ENCODE peak calls at places on chromosomes 12 and 14, in five cellular contexts. U is fibroblast of the aortic adventitia, S is HFF-Myc, Q is left ventricle myocardium inferior, V is stomach. W is an unnamed sample.

GRCh38 chr14:67820428-67820881 is 876 bp downstream of the RAD51B start:
- DNase-seq in Q (no peak), U (peak; percentile 43), V (no peak), S (no peak), W (no peak)

GRCh38 chr12:106332536-106332935 is 25.0 kb upstream of the POLR3B start:
- DNase-seq in Q (no peak), V (no peak), U (no peak), S (no peak), W (no peak)

GRCh38 chr12:104521731-104522130 is 65.0 kb downstream of the CHST11 start:
- DNase-seq in U (peak; percentile 60), Q (no peak), S (no peak), V (no peak), W (no peak)

GRCh38 chr12:111288771-111289170 is 80.1 kb downstream of the PHETA1 start:
- DNase-seq in V (no peak), S (no peak), Q (no peak), U (no peak), W (no peak)

GRCh38 chr14:89013098-89013504 is 188.7 kb downstream of the TTC8 start:
- DNase-seq in Q (no peak), U (peak; percentile 27), V (peak; percentile 44), S (no peak), W (no peak)

GRCh38 chr12:107092669-107093546 is 441 bp downstream of the CRY1 start:
- DNase-seq in V (peak; percentile 44), Q (peak; percentile 46), U (peak; percentile 49), S (no peak), W (no peak)

GRCh38 chr12:75086086-75087038 is 123.3 kb downstream of the KCNC2 start:
- DNase-seq in S (peak; percentile 55), Q (no peak), U (peak; percentile 75), V (no peak), W (no peak)

GRCh38 chr14:102464846-102465341 is 44.7 kb downstream of the ANKRD9 start:
- DNase-seq in V (peak; percentile 34), S (no peak), Q (no peak), U (no peak), W (no peak)

GRCh38 chr12:58588771-58589170 is 331.5 kb downstream of the LRIG3 start:
- DNase-seq in U (peak; percentile 44), V (no peak), S (no peak), Q (no peak), W (no peak)

GRCh38 chr14:89813485-89814080 is 140.9 kb downstream of the EFCAB11 start:
- DNase-seq in Q (peak; percentile 17), S (no peak), V (no peak), U (peak; percentile 83), W (no peak)

DNA sequence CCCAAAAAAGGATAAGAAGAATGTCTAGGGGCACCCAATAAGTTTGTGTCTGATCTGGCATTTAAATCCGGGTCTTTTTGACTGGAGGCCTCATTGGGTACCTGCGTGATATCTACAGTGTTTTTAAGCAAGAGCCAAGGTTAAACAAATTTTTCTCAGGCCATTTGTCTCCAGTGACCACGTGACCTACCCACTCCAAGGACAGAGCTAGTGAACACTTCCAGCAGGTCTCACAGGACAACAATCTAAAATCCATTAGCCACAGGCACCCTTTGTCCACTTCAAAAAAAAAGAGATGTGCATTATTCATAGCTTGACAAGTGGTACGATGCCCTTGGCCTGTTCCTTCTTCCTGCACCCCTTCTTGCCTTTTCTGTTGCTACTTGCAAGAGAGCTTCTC is 109.6 kb upstream of the GSC start:
- DNase-seq in Q (no peak), U (no peak), V (no peak), S (no peak), W (no peak)
- TF ChIP-seq CTCF in Q (no peak), U (no peak), V (no peak), S (no peak), W (no peak)

GRCh38 chr14:94313991-94314655 is 9.0 kb downstream of the SERPINA6 start:
- DNase-seq in V (no peak), S (no peak), U (peak; percentile 84), Q (no peak), W (no peak)

GRCh38 chr14:94316692-94317091 is 6.4 kb downstream of the SERPINA6 start:
- DNase-seq in S (no peak), Q (no peak), V (no peak), U (no peak), W (no peak)

GRCh38 chr14:94314890-94315289 is 8.2 kb downstream of the SERPINA6 start:
- DNase-seq in Q (no peak), S (no peak), V (no peak), U (no peak), W (no peak)

GRCh38 chr14:94320243-94320642 is 2.9 kb downstream of the SERPINA6 start:
- DNase-seq in U (no peak), Q (no peak), V (no peak), S (no peak), W (no peak)

GRCh38 chr14:94317259-94317658 is 5.9 kb downstream of the SERPINA6 start:
- DNase-seq in S (no peak), U (peak; percentile 73), V (no peak), Q (peak; percentile 31), W (no peak)
- H3K4me3 ChIP-seq in S (no peak overlapping the region), U (no peak overlapping the region), V (no peak overlapping the region), Q (no peak overlapping the region), W (no peak overlapping the region)

GRCh38 chr12:108850854-108851573 is 6.4 kb downstream of the SSH1 start:
- DNase-seq in V (no peak), S (no peak), U (peak; percentile 88), Q (peak; percentile 74), W (no peak)
- TF ChIP-seq CTCF in V (no peak), S (no peak), U (peak; percentile 27), Q (peak; percentile 33), W (peak; percentile 16)

GRCh38 chr14:20194101-20194500 is 3.4 kb downstream of the OR11G2 start:
- DNase-seq in Q (no peak), U (no peak), V (no peak), S (no peak), W (no peak)
- H3K4me3 ChIP-seq in Q (no peak overlapping the region), U (no peak overlapping the region), V (no peak overlapping the region), S (no peak overlapping the region), W (no peak overlapping the region)

DNA sequence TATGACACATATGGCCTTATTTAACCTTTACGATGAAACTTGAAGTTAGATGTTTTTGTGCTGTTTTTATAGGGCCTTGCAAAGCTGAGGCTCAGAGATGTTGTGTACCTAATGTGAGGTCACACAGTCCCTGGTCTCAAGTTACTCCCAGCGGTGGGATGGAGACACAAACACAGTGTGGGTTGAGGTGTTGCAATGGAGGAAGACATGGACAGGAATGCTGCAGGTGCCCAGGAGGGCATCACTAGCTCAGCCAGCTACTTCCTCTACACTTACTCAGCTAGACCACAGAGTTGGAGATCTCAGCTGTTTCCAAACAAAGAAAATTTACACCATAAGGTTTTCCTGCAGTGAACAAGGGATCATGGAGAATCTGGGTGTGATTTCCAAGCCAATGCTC is 15.5 kb downstream of the LHX5 start:
- DNase-seq in U (no peak), Q (no peak), V (no peak), S (no peak), W (no peak)
- TF ChIP-seq CTCF in U (no peak), Q (no peak), V (no peak), S (no peak), W (no peak)

GRCh38 chr12:54045868-54046529 is 7.6 kb upstream of the HOXC4 start:
- DNase-seq in V (no peak), U (no peak), Q (no peak), S (no peak), W (no peak)
- H3K4me3 ChIP-seq in V (no peak overlapping the region), U (no peak overlapping the region), Q (no peak overlapping the region), S (no peak overlapping the region), W (no peak overlapping the region)

GRCh38 chr12:43728117-43728516 is 30.5 kb downstream of the PUS7L start:
- DNase-seq in Q (no peak), S (no peak), U (peak; percentile 32), V (no peak), W (no peak)
- TF ChIP-seq CTCF in Q (peak; percentile 11), S (no peak), U (peak; percentile 10), V (no peak), W (no peak)